ENCODE peak calls at places on chromosomes 16 and 17, in nine cellular contexts. Z, B, H, S, M, A, Q, R and X are unnamed samples.

GRCh38 chr17:35002876-35003551 is 22.7 kb downstream of the LIG3 start:
- DNase-seq in Z (peak; percentile 78), B (no peak), H (peak; percentile 52), S (no peak), M (no peak), A (no peak), Q (peak; percentile 64), R (peak; percentile 77), X (no peak)

GRCh38 chr17:72677108-72677507 is 415.4 kb downstream of the SLC39A11 start:
- DNase-seq in Z (no peak), B (no peak), H (no peak), S (peak; percentile 4), M (no peak), A (no peak), Q (no peak), R (no peak), X (no peak)

GRCh38 chr17:18997650-18998196 is 6.8 kb downstream of the FAM83G start:
- DNase-seq in Z (no peak), B (no peak), H (no peak), S (no peak), M (no peak), A (no peak), Q (no peak), R (no peak), X (no peak)

GRCh38 chr16:1745900-1746692 is 25.2 kb downstream of the NME3 start:
- DNase-seq in Z (peak; percentile 81), B (no peak), H (no peak), S (no peak), M (no peak), A (no peak), Q (peak; percentile 4), R (no peak), X (no peak)

GRCh38 chr16:78416400-78416799 is 316.9 kb downstream of the WWOX start:
- DNase-seq in Z (no peak), B (no peak), H (no peak), S (no peak), M (no peak), A (no peak), Q (no peak), R (no peak), X (no peak)

GRCh38 chr16:88633684-88634140 is 4.7 kb upstream of the IL17C start:
- DNase-seq in Z (peak; percentile 28), B (no peak), H (peak; percentile 22), S (peak; percentile 62), M (peak; percentile 55), A (no peak), Q (no peak), R (peak; percentile 52), X (peak; percentile 40)

GRCh38 chr17:29178750-29179231 is 1.4 kb downstream of the MYO18A start:
- DNase-seq in Z (no peak), B (no peak), H (no peak), S (no peak), M (no peak), A (no peak), Q (peak; percentile 46), R (peak; percentile 68), X (no peak)

GRCh38 chr17:66542967-66543525 is 240.6 kb downstream of the PRKCA start:
- DNase-seq in Z (peak; percentile 72), B (no peak), H (no peak), S (no peak), M (no peak), A (no peak), Q (peak; percentile 85), R (no peak), X (no peak)

GRCh38 chr16:85641776-85642176 is 28.7 kb downstream of the GSE1 start:
- DNase-seq in Z (peak; percentile 11), B (no peak), H (peak; percentile 66), S (no peak), M (no peak), A (peak; percentile 97), Q (no peak), R (peak; percentile 81), X (no peak)

GRCh38 chr16:67254809-67255552 is 6.2 kb downstream of the SLC9A5 start:
- DNase-seq in Z (no peak), B (no peak), H (no peak), S (no peak), M (no peak), A (no peak), Q (no peak), R (no peak), X (no peak)

GRCh38 chr16:67397451-67397801 is 4.1 kb upstream of the TPPP3 start:
- DNase-seq in Z (no peak), B (no peak), H (peak; percentile 84), S (peak; percentile 45), M (no peak), A (no peak), Q (no peak), R (no peak), X (no peak)

GRCh38 chr16:67249178-67249759 is 490 bp downstream of the SLC9A5 start:
- DNase-seq in Z (no peak), B (no peak), H (no peak), S (no peak), M (no peak), A (no peak), Q (no peak), R (no peak), X (no peak)

GRCh38 chr17:66548158-66548557 is 245.7 kb downstream of the PRKCA start:
- DNase-seq in Z (no peak), B (no peak), H (no peak), S (no peak), M (no peak), A (no peak), Q (peak; percentile 85), R (no peak), X (peak; percentile 44)

GRCh38 chr16:2761886-2762583 is 9.6 kb downstream of the SRRM2 start:
- DNase-seq in Z (no peak), B (no peak), H (no peak), S (peak; percentile 42), M (no peak), A (no peak), Q (no peak), R (no peak), X (no peak)

GRCh38 chr16:75065149-75065807 is 51.3 kb downstream of the LDHD start:
- DNase-seq in Z (no peak), B (no peak), H (no peak), S (peak; percentile 58), M (no peak), A (no peak), Q (peak; percentile 71), R (no peak), X (peak; percentile 46)

GRCh38 chr17:63278731-63279442 is 167.2 kb downstream of the CYB561 start:
- DNase-seq in Z (no peak), B (no peak), H (no peak), S (no peak), M (no peak), A (no peak), Q (no peak), R (no peak), X (no peak)

GRCh38 chr17:27598337-27599050 is 32.5 kb upstream of the LGALS9 start:
- DNase-seq in Z (no peak), B (no peak), H (no peak), S (no peak), M (no peak), A (no peak), Q (no peak), R (no peak), X (no peak)

GRCh38 chr17:12522743-12523181 is 142.9 kb upstream of the MYOCD start:
- DNase-seq in Z (peak; percentile 18), B (peak; percentile 40), H (no peak), S (no peak), M (no peak), A (no peak), Q (peak; percentile 38), R (peak; percentile 49), X (no peak)

GRCh38 chr16:27980919-27981670 is 82.4 kb downstream of the GSG1L start:
- DNase-seq in Z (no peak), B (no peak), H (no peak), S (no peak), M (no peak), A (no peak), Q (no peak), R (no peak), X (no peak)

GRCh38 chr17:61312406-61313295 is 87.0 kb upstream of the TBX2 start:
- DNase-seq in Z (no peak), B (no peak), H (no peak), S (no peak), M (no peak), A (no peak), Q (no peak), R (no peak), X (no peak)

GRCh38 chr16:81879625-81880024 is 100.5 kb downstream of the PLCG2 start:
- DNase-seq in Z (no peak), B (no peak), H (no peak), S (no peak), M (peak; percentile 46), A (no peak), Q (peak; percentile 8), R (no peak), X (no peak)
- TF ChIP-seq CTCF in Z (peak; percentile 7), B (no peak), H (no peak), S (peak; percentile 21), M (peak; percentile 82), A (no peak), Q (peak; percentile 58), R (no peak), X (no peak)

GRCh38 chr17:40319651-40320550 is 10.9 kb downstream of the RARA start:
- DNase-seq in Z (no peak), B (peak; percentile 40), H (peak; percentile 54), S (peak; percentile 77), M (no peak), A (peak; percentile 83), Q (no peak), R (peak; percentile 59), X (peak; percentile 70)
- H3K4me1 ChIP-seq in Z (peaks cover 64% of the 10 kb centered on the region), B (peaks cover 43% of the 10 kb centered on the region), H (peaks cover 87% of the 10 kb centered on the region), S (peaks cover 89% of the 10 kb centered on the region), M (peaks cover 68% of the 10 kb centered on the region), A (peaks cover 77% of the 10 kb centered on the region), Q (peaks cover 67% of the 10 kb centered on the region), R (peaks cover 87% of the 10 kb centered on the region), X (peaks cover 82% of the 10 kb centered on the region)

DNA sequence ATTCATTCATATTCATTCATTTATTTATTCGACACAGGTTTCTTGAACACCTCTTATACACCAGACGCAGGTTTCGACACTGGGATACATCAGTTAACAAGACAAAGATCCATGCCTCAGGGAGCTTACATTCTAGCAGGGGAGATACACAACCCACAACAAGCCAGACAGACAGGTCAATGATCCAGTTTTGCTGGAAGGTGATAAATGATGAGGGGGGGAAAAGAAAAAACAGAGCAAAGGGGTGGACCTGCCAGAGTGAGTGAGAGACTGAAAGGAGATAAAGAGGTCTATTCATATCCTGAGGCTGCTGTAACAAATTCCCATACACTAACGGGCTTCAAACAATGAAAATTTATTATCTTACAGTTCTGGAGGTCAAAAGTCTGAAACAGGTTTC is 81.7 kb downstream of the GAS7 start:
- DNase-seq in Z (no peak), B (no peak), H (no peak), S (no peak), M (no peak), A (no peak), Q (no peak), R (no peak), X (no peak)
- H3K27ac ChIP-seq in Z (no peak overlapping the region), B (no peak overlapping the region), H (peak overlapping the region; percentile 92), S (peak overlapping the region; percentile 87), M (no peak overlapping the region), A (no peak overlapping the region), Q (no peak overlapping the region), R (no peak overlapping the region), X (no peak overlapping the region)

DNA sequence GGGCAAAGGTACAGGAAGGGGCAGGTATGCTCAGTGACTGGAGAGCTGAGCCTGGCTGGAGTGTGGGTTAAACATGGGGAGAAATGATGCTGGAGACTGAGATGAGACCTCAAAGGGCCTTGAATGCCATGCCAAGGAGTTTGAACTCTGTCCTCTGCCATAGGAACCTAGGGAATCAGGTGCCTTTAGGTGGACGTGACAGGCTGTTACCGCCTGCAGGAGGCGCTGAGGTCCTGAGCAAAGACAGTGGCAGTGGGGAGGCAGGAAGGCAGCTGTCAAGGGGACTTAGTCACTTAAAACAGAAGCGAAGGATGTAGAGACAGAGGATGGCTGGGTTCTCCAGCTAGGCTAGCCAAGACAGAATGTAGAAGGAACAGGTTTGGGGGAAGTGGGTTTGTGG is 9.1 kb downstream of the PSMB3 start:
- DNase-seq in Z (peak; percentile 36), B (no peak), H (no peak), S (no peak), M (peak; percentile 55), A (no peak), Q (peak; percentile 34), R (no peak), X (no peak)
- TF ChIP-seq CTCF in Z (peak; percentile 36), B (no peak), H (no peak), S (peak; percentile 26), M (peak; percentile 75), A (no peak), Q (peak; percentile 58), R (no peak), X (no peak)